ENCODE peak calls at places on chromosomes 5 and 9, in ten cellular contexts. A is pulmonary artery endothelial cell, L is neuronal stem cell, V is transverse colon, N is body of pancreas, H is erythroblast, Z is AG09319, S is myocyte, D is NCI-H69, C is GM12878. K is an unnamed sample.

GRCh38 chr5:163024936-163025335 is 412.5 kb upstream of the CCNG1 start:
- DNase-seq in A (no peak), N (no peak), V (no peak), S (no peak), L (no peak), C (no peak), D (no peak), H (no peak), Z (no peak), K (no peak)

GRCh38 chr5:73435640-73436534 is 12.7 kb downstream of the FOXD1 start:
- DNase-seq in D (no peak), C (no peak), H (no peak), A (no peak), N (no peak), Z (no peak), S (no peak), L (no peak), V (no peak), K (no peak)

GRCh38 chr9:127133739-127134167 is 11.3 kb upstream of the ANGPTL2 start:
- DNase-seq in A (no peak), Z (no peak), S (peak), L (no peak), N (no peak), H (no peak), D (peak), V (peak), C (no peak), K (peak)

GRCh38 chr5:24591426-24591825 is 53.4 kb downstream of the CDH10 start:
- DNase-seq in N (no peak), H (no peak), A (no peak), C (no peak), Z (no peak), L (no peak), S (no peak), D (peak), V (no peak), K (no peak)

GRCh38 chr5:112862085-112862484 is 998 bp downstream of the SRP19 start:
- DNase-seq in Z (no peak), N (peak), V (no peak), L (no peak), S (no peak), H (peak), A (no peak), D (peak), C (no peak), K (no peak)

GRCh38 chr9:2638871-2639673 is 17.5 kb downstream of the VLDLR start:
- DNase-seq in S (no peak), L (no peak), D (no peak), C (no peak), V (no peak), N (no peak), Z (no peak), A (no peak), H (no peak), K (no peak)

GRCh38 chr5:1298723-1299510 is 4.0 kb upstream of the TERT start:
- DNase-seq in H (no peak), L (no peak), V (no peak), C (no peak), A (no peak), S (no peak), Z (no peak), N (no peak), D (no peak), K (no peak)

GRCh38 chr5:14545308-14545707 is 36.3 kb upstream of the OTULINL start:
- DNase-seq in H (no peak), V (no peak), C (no peak), S (no peak), Z (no peak), N (no peak), L (no peak), A (no peak), D (no peak), K (no peak)

GRCh38 chr5:44574626-44575025 is 185.4 kb upstream of the FGF10 start:
- DNase-seq in Z (no peak), V (no peak), H (no peak), S (no peak), L (no peak), N (no peak), D (no peak), C (no peak), A (no peak), K (no peak)

GRCh38 chr5:108579236-108579635 is 168.5 kb upstream of the FER start:
- DNase-seq in L (no peak), H (no peak), C (no peak), N (no peak), S (peak), Z (no peak), A (no peak), V (no peak), D (no peak), K (no peak)

GRCh38 chr9:133702798-133703570 is 35.2 kb downstream of the SARDH start:
- DNase-seq in H (no peak), L (no peak), A (no peak), V (no peak), D (no peak), C (no peak), Z (no peak), S (no peak), N (no peak), K (peak)

GRCh38 chr9:89426389-89426961 is 71.4 kb downstream of the SEMA4D start:
- DNase-seq in H (no peak), L (no peak), V (peak), D (no peak), A (no peak), Z (no peak), C (peak), S (peak), N (no peak), K (peak)